ENCODE peak calls at places on chromosomes 1 and 21, in six cellular contexts. One of them, this sample, is unnamed. For H3K9me3, the result is how much of the 10 kb centered on the place peaks cover.

GRCh38 chr1:241542199-241542907 is 10.2 kb downstream of the KMO start:
- DNase-seq in GM23248: no peak
- DNase-seq in Karpas-422: no peak
- DNase-seq in tibial artery: no peak
- DNase-seq in CD8-positive, alpha-beta memory T cell: no peak
- DNase-seq in GM12878: no peak
- DNase-seq in this sample: no peak

GRCh38 chr1:238898856-238899255 is 487.5 kb upstream of the CHRM3 start:
- DNase-seq in GM23248: no peak
- DNase-seq in CD8-positive, alpha-beta memory T cell: no peak
- DNase-seq in Karpas-422: no peak
- DNase-seq in GM12878: no peak
- DNase-seq in tibial artery: no peak
- DNase-seq in this sample: no peak

GRCh38 chr1:235558783-235559182 is 54.5 kb upstream of the B3GALNT2 start:
- DNase-seq in CD8-positive, alpha-beta memory T cell: no peak
- DNase-seq in GM12878: no peak
- DNase-seq in Karpas-422: no peak
- DNase-seq in GM23248: no peak
- DNase-seq in tibial artery: no peak
- DNase-seq in this sample: no peak

GRCh38 chr1:22827666-22828065 is 117.0 kb downstream of the EPHB2 start:
- DNase-seq in Karpas-422: no peak
- DNase-seq in CD8-positive, alpha-beta memory T cell: no peak
- DNase-seq in GM23248: no peak
- DNase-seq in GM12878: no peak
- DNase-seq in tibial artery: no peak
- DNase-seq in this sample: no peak

GRCh38 chr1:85244271-85245053 is 15.0 kb downstream of the C1orf52 start:
- DNase-seq in GM23248: peak
- DNase-seq in Karpas-422: no peak
- DNase-seq in CD8-positive, alpha-beta memory T cell: no peak
- DNase-seq in GM12878: no peak
- DNase-seq in tibial artery: no peak
- DNase-seq in this sample: no peak

GRCh38 chr1:2966940-2967725 is 54.1 kb upstream of the ACTRT2 start:
- DNase-seq in tibial artery: no peak
- DNase-seq in CD8-positive, alpha-beta memory T cell: peak
- DNase-seq in GM23248: no peak
- DNase-seq in GM12878: no peak
- DNase-seq in Karpas-422: no peak
- DNase-seq in this sample: no peak

GRCh38 chr1:168230709-168231108 is 4.9 kb downstream of the SFT2D2 start:
- DNase-seq in GM12878: no peak
- DNase-seq in Karpas-422: no peak
- DNase-seq in tibial artery: no peak
- DNase-seq in CD8-positive, alpha-beta memory T cell: no peak
- DNase-seq in GM23248: peak
- DNase-seq in this sample: no peak

GRCh38 chr21:38696617-38697016 is 109.1 kb upstream of the ETS2 start:
- DNase-seq in tibial artery: no peak
- DNase-seq in Karpas-422: no peak
- DNase-seq in GM23248: no peak
- DNase-seq in GM12878: no peak
- DNase-seq in CD8-positive, alpha-beta memory T cell: no peak
- DNase-seq in this sample: no peak

GRCh38 chr1:186722711-186723309 is 42.6 kb upstream of the PTGS2 start:
- DNase-seq in tibial artery: peak
- DNase-seq in GM12878: no peak
- DNase-seq in Karpas-422: peak
- DNase-seq in CD8-positive, alpha-beta memory T cell: no peak
- DNase-seq in GM23248: peak
- DNase-seq in this sample: no peak

GRCh38 chr1:245420926-245421325 is 266.1 kb downstream of the KIF26B start:
- DNase-seq in Karpas-422: no peak
- DNase-seq in CD8-positive, alpha-beta memory T cell: no peak
- DNase-seq in GM23248: no peak
- DNase-seq in GM12878: no peak
- DNase-seq in tibial artery: no peak
- DNase-seq in this sample: no peak

GRCh38 chr1:172460901-172461315 is 17.0 kb upstream of the PIGC start:
- DNase-seq in GM23248: no peak
- DNase-seq in GM12878: no peak
- DNase-seq in CD8-positive, alpha-beta memory T cell: no peak
- DNase-seq in Karpas-422: no peak
- DNase-seq in tibial artery: no peak
- DNase-seq in this sample: no peak

GRCh38 chr1:199774433-199775089 is 252.9 kb upstream of the NR5A2 start:
- DNase-seq in Karpas-422: no peak
- DNase-seq in GM12878: no peak
- DNase-seq in CD8-positive, alpha-beta memory T cell: no peak
- DNase-seq in GM23248: peak
- DNase-seq in tibial artery: no peak
- DNase-seq in this sample: no peak

DNA sequence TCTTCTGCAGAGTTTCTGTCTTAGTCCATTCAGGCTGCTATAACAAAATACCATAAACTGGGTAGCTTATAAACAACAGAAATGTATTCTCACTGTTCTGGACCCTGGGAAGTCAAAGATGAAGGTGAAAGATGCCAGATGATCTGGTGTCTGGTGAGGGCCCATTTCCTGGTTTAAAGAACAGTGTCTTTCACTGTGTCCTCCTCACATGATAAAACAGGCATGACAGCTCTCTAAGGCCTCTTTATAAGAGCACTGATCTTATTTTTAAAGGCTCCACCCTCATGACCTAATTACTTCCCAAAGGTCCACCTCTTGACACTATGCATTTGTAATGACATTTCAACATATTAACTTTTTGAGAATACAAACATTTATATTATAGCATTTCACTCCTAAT is 250.2 kb upstream of the ZRANB2 start:
- DNase-seq in GM12878: no peak
- DNase-seq in Karpas-422: no peak
- DNase-seq in GM23248: no peak
- DNase-seq in tibial artery: no peak
- DNase-seq in CD8-positive, alpha-beta memory T cell: no peak
- DNase-seq in this sample: no peak
- H3K9me3 ChIP-seq in GM12878: under half
- H3K9me3 ChIP-seq in Karpas-422: under half
- H3K9me3 ChIP-seq in GM23248: under half
- H3K9me3 ChIP-seq in tibial artery: under half
- H3K9me3 ChIP-seq in CD8-positive, alpha-beta memory T cell: under half
- H3K9me3 ChIP-seq in this sample: under half

GRCh38 chr1:224860488-224860887 is 69.0 kb upstream of the DNAH14 start:
- DNase-seq in GM23248: no peak
- DNase-seq in GM12878: no peak
- DNase-seq in Karpas-422: no peak
- DNase-seq in tibial artery: no peak
- DNase-seq in CD8-positive, alpha-beta memory T cell: no peak
- DNase-seq in this sample: no peak
- H3K9me3 ChIP-seq in GM23248: under half
- H3K9me3 ChIP-seq in GM12878: under half
- H3K9me3 ChIP-seq in Karpas-422: under half
- H3K9me3 ChIP-seq in tibial artery: under half
- H3K9me3 ChIP-seq in CD8-positive, alpha-beta memory T cell: under half
- H3K9me3 ChIP-seq in this sample: under half

GRCh38 chr1:87058343-87058649 is 143.9 kb downstream of the HS2ST1 start:
- DNase-seq in Karpas-422: no peak
- DNase-seq in tibial artery: no peak
- DNase-seq in GM23248: peak
- DNase-seq in CD8-positive, alpha-beta memory T cell: no peak
- DNase-seq in GM12878: no peak
- DNase-seq in this sample: no peak
- H3K9me3 ChIP-seq in Karpas-422: under half
- H3K9me3 ChIP-seq in tibial artery: under half
- H3K9me3 ChIP-seq in GM23248: under half
- H3K9me3 ChIP-seq in CD8-positive, alpha-beta memory T cell: under half
- H3K9me3 ChIP-seq in GM12878: under half
- H3K9me3 ChIP-seq in this sample: under half

GRCh38 chr21:23963454-23963853 is 1643.8 kb downstream of the MRPL39 start:
- DNase-seq in CD8-positive, alpha-beta memory T cell: no peak
- DNase-seq in GM12878: no peak
- DNase-seq in tibial artery: no peak
- DNase-seq in Karpas-422: no peak
- DNase-seq in GM23248: no peak
- DNase-seq in this sample: no peak
- H3K9me3 ChIP-seq in CD8-positive, alpha-beta memory T cell: under half
- H3K9me3 ChIP-seq in GM12878: under half
- H3K9me3 ChIP-seq in tibial artery: under half
- H3K9me3 ChIP-seq in Karpas-422: under half
- H3K9me3 ChIP-seq in GM23248: under half
- H3K9me3 ChIP-seq in this sample: under half

DNA sequence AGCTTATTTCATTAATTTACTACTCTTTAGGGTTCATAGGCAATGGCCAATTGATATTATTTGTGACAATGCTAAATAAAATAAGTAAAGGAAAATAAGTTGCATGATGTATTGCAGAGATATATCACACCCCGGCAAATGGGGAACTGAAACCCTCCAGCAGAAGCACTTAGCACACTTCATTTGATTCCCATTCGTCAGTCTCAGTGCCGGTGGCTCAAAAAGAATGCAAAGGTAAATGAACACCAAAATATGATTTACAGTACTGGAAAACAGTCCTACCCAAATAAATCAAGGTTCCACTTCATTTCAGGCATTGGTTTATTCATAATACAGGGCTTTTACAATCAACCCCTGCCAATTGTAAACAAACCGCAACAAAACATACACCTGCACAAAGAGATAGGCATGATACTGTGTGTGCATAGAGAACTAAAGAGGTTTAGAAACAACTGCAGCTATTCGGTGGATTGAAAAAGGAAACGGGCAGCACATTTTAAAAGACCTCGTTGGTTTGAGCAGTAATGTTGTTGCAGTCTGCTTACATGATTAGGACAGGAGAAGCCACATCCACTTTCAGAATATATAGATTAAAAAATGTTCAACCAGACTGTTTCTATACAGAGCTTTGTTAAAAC is 1019.2 kb downstream of the TTLL7 start:
- DNase-seq in CD8-positive, alpha-beta memory T cell: no peak
- DNase-seq in GM12878: no peak
- DNase-seq in tibial artery: no peak
- DNase-seq in GM23248: no peak
- DNase-seq in Karpas-422: peak
- DNase-seq in this sample: no peak
- H3K9me3 ChIP-seq in CD8-positive, alpha-beta memory T cell: under half
- H3K9me3 ChIP-seq in GM12878: under half
- H3K9me3 ChIP-seq in tibial artery: under half
- H3K9me3 ChIP-seq in GM23248: under half
- H3K9me3 ChIP-seq in Karpas-422: under half
- H3K9me3 ChIP-seq in this sample: under half

DNA sequence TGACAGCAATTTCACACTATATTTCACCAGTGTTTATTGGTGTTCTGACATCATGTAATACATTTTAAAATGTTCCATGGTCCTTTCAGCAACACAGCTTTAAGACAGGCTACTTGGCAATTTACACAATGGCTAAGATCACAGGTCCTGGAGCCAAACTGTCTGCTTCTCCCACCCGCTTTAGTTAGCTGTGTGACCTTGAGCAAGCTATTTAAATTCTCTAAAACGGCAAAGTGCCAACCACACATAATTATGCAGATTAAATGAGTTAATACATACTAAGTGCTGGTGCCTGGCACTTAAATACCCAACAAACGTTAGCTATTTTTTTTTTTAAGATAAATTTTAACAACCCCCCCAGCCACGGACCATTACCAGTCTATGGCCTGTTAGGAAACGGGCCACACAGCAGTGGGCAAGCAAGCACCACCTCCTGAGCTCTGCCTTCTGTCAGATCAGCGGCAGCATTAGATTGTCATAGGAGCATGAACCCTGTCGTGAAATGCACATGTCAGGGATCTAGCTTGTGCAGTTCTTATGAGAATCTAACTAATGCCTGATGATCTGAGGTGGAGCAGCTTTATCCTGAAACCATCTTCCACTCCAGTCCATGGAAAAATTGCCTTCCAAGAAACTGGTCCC is 26.9 kb downstream of the SOD1 start:
- DNase-seq in Karpas-422: no peak
- DNase-seq in GM23248: no peak
- DNase-seq in tibial artery: no peak
- DNase-seq in CD8-positive, alpha-beta memory T cell: no peak
- DNase-seq in GM12878: no peak
- DNase-seq in this sample: no peak
- H3K9me3 ChIP-seq in Karpas-422: under half
- H3K9me3 ChIP-seq in GM23248: under half
- H3K9me3 ChIP-seq in tibial artery: under half
- H3K9me3 ChIP-seq in CD8-positive, alpha-beta memory T cell: under half
- H3K9me3 ChIP-seq in GM12878: under half
- H3K9me3 ChIP-seq in this sample: under half